ENCODE peak calls at places on chromosome 17, in four cellular contexts. One of them, this sample, is unnamed.

GRCh38 chr17:44557653-44558285 is 485 bp downstream of the FZD2 start:
- DNase-seq in AG10803: peak; percentile 66
- DNase-seq in lower lobe of right lung: peak; percentile 61
- DNase-seq in GM12865: peak; percentile 41
- DNase-seq in this sample: peak; percentile 70

GRCh38 chr17:70609566-70609965 is 440.2 kb downstream of the KCNJ2 start:
- DNase-seq in AG10803: no peak
- DNase-seq in lower lobe of right lung: no peak
- DNase-seq in GM12865: no peak
- DNase-seq in this sample: no peak

GRCh38 chr17:4426499-4427208 is 7.1 kb upstream of the SPNS3 start:
- DNase-seq in AG10803: no peak
- DNase-seq in lower lobe of right lung: no peak
- DNase-seq in GM12865: no peak
- DNase-seq in this sample: peak; percentile 11

GRCh38 chr17:57619061-57619937 is 125.8 kb downstream of the CCDC182 start:
- DNase-seq in AG10803: peak; percentile 28
- DNase-seq in lower lobe of right lung: no peak
- DNase-seq in GM12865: no peak
- DNase-seq in this sample: no peak

GRCh38 chr17:7435676-7436555 is 681 bp downstream of the TMEM102 start:
- DNase-seq in AG10803: no peak
- DNase-seq in lower lobe of right lung: peak; percentile 81
- DNase-seq in GM12865: peak; percentile 70
- DNase-seq in this sample: peak; percentile 90

GRCh38 chr17:32266389-32267269 is 997 bp downstream of the RHBDL3 start:
- DNase-seq in AG10803: no peak
- DNase-seq in lower lobe of right lung: peak; percentile 46
- DNase-seq in GM12865: no peak
- DNase-seq in this sample: peak; percentile 83

GRCh38 chr17:57956311-57957119 is 1.3 kb upstream of the CUEDC1 start:
- DNase-seq in AG10803: no peak
- DNase-seq in lower lobe of right lung: no peak
- DNase-seq in GM12865: peak; percentile 86
- DNase-seq in this sample: peak; percentile 62

GRCh38 chr17:1434150-1434549 is 21.9 kb downstream of the CRK start:
- DNase-seq in AG10803: no peak
- DNase-seq in lower lobe of right lung: no peak
- DNase-seq in GM12865: no peak
- DNase-seq in this sample: no peak

GRCh38 chr17:82922646-82923045 is 82.8 kb upstream of the ZNF750 start:
- DNase-seq in AG10803: no peak
- DNase-seq in lower lobe of right lung: peak; percentile 43
- DNase-seq in GM12865: no peak
- DNase-seq in this sample: no peak

GRCh38 chr17:57806083-57806830 is 43.6 kb downstream of the MRPS23 start:
- DNase-seq in AG10803: no peak
- DNase-seq in lower lobe of right lung: no peak
- DNase-seq in GM12865: no peak
- DNase-seq in this sample: no peak

GRCh38 chr17:69574257-69575197 is 160.0 kb downstream of the MAP2K6 start:
- DNase-seq in AG10803: peak; percentile 44
- DNase-seq in lower lobe of right lung: no peak
- DNase-seq in GM12865: no peak
- DNase-seq in this sample: no peak

GRCh38 chr17:1808649-1809048 is 21.1 kb downstream of the SMYD4 start:
- DNase-seq in AG10803: no peak
- DNase-seq in lower lobe of right lung: no peak
- DNase-seq in GM12865: no peak
- DNase-seq in this sample: no peak

GRCh38 chr17:57071991-57072944 is 12.8 kb upstream of the AKAP1 start:
- DNase-seq in AG10803: no peak
- DNase-seq in lower lobe of right lung: no peak
- DNase-seq in GM12865: no peak
- DNase-seq in this sample: peak; percentile 68

GRCh38 chr17:153851-154250 is 16.5 kb downstream of the SCGB1C2 start:
- DNase-seq in AG10803: no peak
- DNase-seq in lower lobe of right lung: peak; percentile 2
- DNase-seq in GM12865: no peak
- DNase-seq in this sample: no peak

GRCh38 chr17:28196637-28197036 is 122.4 kb upstream of the TMEM97 start:
- DNase-seq in AG10803: no peak
- DNase-seq in lower lobe of right lung: no peak
- DNase-seq in GM12865: no peak
- DNase-seq in this sample: no peak

GRCh38 chr17:78817123-78817522 is 23.5 kb downstream of the USP36 start:
- DNase-seq in AG10803: no peak
- DNase-seq in lower lobe of right lung: no peak
- DNase-seq in GM12865: no peak
- DNase-seq in this sample: no peak

GRCh38 chr17:73292031-73292531 is 19.7 kb downstream of the CDC42EP4 start:
- DNase-seq in AG10803: peak; percentile 58
- DNase-seq in lower lobe of right lung: no peak
- DNase-seq in GM12865: no peak
- DNase-seq in this sample: no peak

GRCh38 chr17:42221886-42222745 is 27.8 kb upstream of the GHDC start:
- DNase-seq in AG10803: peak; percentile 45
- DNase-seq in lower lobe of right lung: peak; percentile 63
- DNase-seq in GM12865: peak; percentile 69
- DNase-seq in this sample: peak; percentile 81
- H3K4me3 ChIP-seq in AG10803: no peak overlapping the region
- H3K4me3 ChIP-seq in lower lobe of right lung: no peak overlapping the region
- H3K4me3 ChIP-seq in GM12865: no peak overlapping the region
- H3K4me3 ChIP-seq in this sample: no peak overlapping the region

DNA sequence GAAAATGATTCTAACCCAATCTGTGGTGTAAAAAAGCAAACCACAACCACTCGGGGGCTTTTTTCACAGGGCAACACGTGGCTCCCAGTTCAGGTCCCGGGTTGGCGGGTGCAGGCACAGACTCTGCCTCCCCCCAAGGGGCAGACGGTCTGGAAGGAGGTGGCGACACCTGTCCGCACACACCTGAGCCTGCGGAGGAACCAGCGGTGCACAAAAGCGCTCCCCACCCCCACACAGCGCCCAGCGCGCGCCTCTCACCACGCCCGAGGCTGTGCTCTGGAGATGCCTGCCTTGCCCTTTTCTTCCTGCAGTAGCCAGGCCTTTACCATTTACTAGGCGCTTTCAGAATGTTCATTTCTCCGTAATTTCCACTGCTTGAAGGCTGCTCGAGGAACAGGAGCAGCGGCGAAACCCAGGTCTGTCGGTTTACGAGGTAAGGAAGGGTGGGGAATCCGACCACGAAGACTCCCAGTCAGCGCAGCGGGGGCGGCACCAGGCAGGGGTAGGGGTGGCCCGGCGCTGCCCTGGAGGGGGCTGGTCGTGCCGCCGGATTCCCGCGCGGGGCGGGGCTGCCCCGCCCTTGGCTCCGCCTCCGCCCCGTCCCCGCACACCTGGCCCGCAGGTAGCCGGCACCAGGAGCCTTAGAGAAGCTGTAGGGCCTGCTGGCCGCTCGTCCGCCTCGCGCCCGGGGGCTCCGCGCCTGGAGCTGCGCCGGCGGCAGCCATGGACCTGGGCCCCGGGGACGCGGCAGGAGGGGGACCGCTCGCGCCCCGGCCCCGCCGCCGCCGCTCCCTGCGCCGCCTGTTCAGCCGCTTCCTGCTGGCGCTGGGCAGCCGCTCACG is at the start of gene USP43:
- DNase-seq in AG10803: peak; percentile 12
- DNase-seq in lower lobe of right lung: peak; percentile 71
- DNase-seq in GM12865: no peak
- DNase-seq in this sample: peak; percentile 94
- H3K4me3 ChIP-seq in AG10803: peak within 1 kb of the TSS; percentile 60
- H3K4me3 ChIP-seq in lower lobe of right lung: peak within 1 kb of the TSS; percentile 66
- H3K4me3 ChIP-seq in GM12865: peak within 1 kb of the TSS; percentile 17
- H3K4me3 ChIP-seq in this sample: peak within 1 kb of the TSS; percentile 75

GRCh38 chr17:77372444-77373297 is 231.9 kb downstream of the SEC14L1 start:
- DNase-seq in AG10803: peak; percentile 89
- DNase-seq in lower lobe of right lung: peak; percentile 86
- DNase-seq in GM12865: peak; percentile 67
- DNase-seq in this sample: peak; percentile 98
- H3K4me3 ChIP-seq in AG10803: peak overlapping the region; percentile 88
- H3K4me3 ChIP-seq in lower lobe of right lung: peak overlapping the region; percentile 78
- H3K4me3 ChIP-seq in GM12865: peak overlapping the region; percentile 52
- H3K4me3 ChIP-seq in this sample: peak overlapping the region; percentile 84

GRCh38 chr17:39152134-39152884 is 872 bp upstream of the PLXDC1 start:
- DNase-seq in AG10803: no peak
- DNase-seq in lower lobe of right lung: no peak
- DNase-seq in GM12865: no peak
- DNase-seq in this sample: peak; percentile 65

GRCh38 chr17:39150104-39150634 is 1.3 kb downstream of the PLXDC1 start:
- DNase-seq in AG10803: no peak
- DNase-seq in lower lobe of right lung: no peak
- DNase-seq in GM12865: no peak
- DNase-seq in this sample: no peak

GRCh38 chr17:39153541-39154111 is 2.2 kb upstream of the PLXDC1 start:
- DNase-seq in AG10803: peak; percentile 87
- DNase-seq in lower lobe of right lung: peak; percentile 89
- DNase-seq in GM12865: peak; percentile 88
- DNase-seq in this sample: peak; percentile 76

GRCh38 chr17:39151680-39152058 is 232 bp upstream of the PLXDC1 start:
- DNase-seq in AG10803: no peak
- DNase-seq in lower lobe of right lung: no peak
- DNase-seq in GM12865: no peak
- DNase-seq in this sample: no peak

DNA sequence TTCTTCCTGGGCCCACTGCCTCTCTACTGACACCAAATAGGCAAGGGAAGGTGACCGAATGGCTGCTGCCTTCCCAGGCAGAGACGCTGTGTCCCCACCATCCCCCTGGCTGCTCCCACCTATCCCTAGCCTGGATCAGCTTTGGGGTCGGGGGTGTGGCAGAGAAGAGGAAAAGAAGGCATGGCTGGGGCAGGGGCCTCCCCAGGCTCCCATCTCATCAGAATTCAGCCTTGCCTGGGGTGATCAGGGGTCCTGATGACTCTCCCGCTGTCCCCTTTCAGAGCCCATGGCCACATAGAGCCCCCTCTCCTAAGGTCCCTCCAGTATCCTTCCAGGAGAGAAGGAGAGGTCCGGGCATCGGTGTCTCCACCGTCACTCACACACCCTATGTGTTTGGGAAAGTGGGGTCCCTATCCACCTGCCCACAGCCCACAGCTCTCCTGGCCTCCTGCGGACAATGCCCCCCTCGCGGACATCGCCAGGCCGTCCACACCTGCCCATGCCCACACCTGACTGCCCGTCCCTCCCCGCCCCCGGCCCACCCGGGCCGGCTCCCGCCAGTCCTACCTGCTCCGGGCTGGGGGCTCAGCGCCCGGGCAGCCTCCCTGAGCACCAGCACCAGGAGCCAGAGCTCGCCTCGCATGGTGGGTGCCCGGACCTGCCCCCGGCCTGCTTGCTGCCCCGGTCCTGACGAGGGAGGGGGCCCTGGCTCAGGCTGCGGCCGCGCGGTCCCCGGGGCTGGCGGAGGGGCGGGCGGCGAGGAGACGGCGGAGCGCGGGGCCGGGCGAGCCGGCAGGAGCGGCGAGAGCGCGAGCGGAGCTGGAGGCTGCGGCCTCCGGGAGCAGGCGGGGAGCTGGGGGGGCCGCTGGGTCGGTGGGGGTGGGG is at the start of gene PLXDC1:
- DNase-seq in AG10803: no peak
- DNase-seq in lower lobe of right lung: no peak
- DNase-seq in GM12865: no peak
- DNase-seq in this sample: peak; percentile 85
- H3K4me3 ChIP-seq in AG10803: peak within 1 kb of the TSS; percentile 31
- H3K4me3 ChIP-seq in lower lobe of right lung: peak within 1 kb of the TSS; percentile 78
- H3K4me3 ChIP-seq in GM12865: no peak within 1 kb of the TSS
- H3K4me3 ChIP-seq in this sample: peak within 1 kb of the TSS; percentile 58

This sample was measured in H7.